ENCODE peak calls at places on chromosome 9, in nine cellular contexts. P is activated CD4-positive, alpha-beta memory T cell treated with anti-CD3 and anti-CD28 coated beads for 36 hours; C is naive thymus-derived CD8-positive, alpha-beta T cell; Q is SJSA1; S is GM03348; G is nucleus accumbens; O is hypothalamus; F is heart left ventricle; V is substantia nigra. Y is an unnamed sample.

GRCh38 chr9:96031366-96031824 is 155.9 kb downstream of the ERCC6L2 start:
- DNase-seq in F (peak; percentile 50), G (no peak), Q (peak; percentile 87), S (no peak), C (no peak), O (no peak), P (no peak), V (no peak), Y (no peak)

GRCh38 chr9:4086119-4087088 is 213.5 kb downstream of the GLIS3 start:
- DNase-seq in V (no peak), Q (no peak), S (no peak), G (no peak), F (peak; percentile 43), C (no peak), O (no peak), P (no peak), Y (no peak)

GRCh38 chr9:23824241-23825142 is 1.5 kb downstream of the ELAVL2 start:
- DNase-seq in F (no peak), V (no peak), S (peak; percentile 18), G (no peak), Q (no peak), C (no peak), P (no peak), O (no peak), Y (peak; percentile 5)

GRCh38 chr9:97847474-97848236 is 5.4 kb upstream of the FOXE1 start:
- DNase-seq in G (no peak), F (no peak), Q (no peak), O (no peak), V (no peak), S (no peak), C (no peak), P (no peak), Y (no peak)

GRCh38 chr9:105187781-105188180 is 56.7 kb upstream of the SLC44A1 start:
- DNase-seq in O (no peak), C (no peak), V (no peak), G (no peak), Q (no peak), F (no peak), P (no peak), S (peak; percentile 76), Y (no peak)

GRCh38 chr9:118482311-118482710 is 778.1 kb downstream of the TLR4 start:
- DNase-seq in F (no peak), C (no peak), O (no peak), Q (no peak), P (no peak), G (no peak), V (no peak), S (no peak), Y (no peak)

GRCh38 chr9:21961569-21961968 is 32.6 kb downstream of the CDKN2A start:
- DNase-seq in F (no peak), G (no peak), S (no peak), O (no peak), Q (no peak), V (no peak), C (no peak), P (no peak), Y (no peak)

GRCh38 chr9:90641868-90642558 is 611 bp downstream of the DIRAS2 start:
- DNase-seq in C (no peak), O (no peak), V (no peak), G (no peak), S (no peak), Q (no peak), F (no peak), P (no peak), Y (peak; percentile 38)

GRCh38 chr9:126206099-126206498 is 120.5 kb upstream of the MVB12B start:
- DNase-seq in F (no peak), V (no peak), O (no peak), G (no peak), P (no peak), Q (no peak), S (no peak), C (no peak), Y (no peak)

GRCh38 chr9:71245651-71246050 is 124.2 kb upstream of the TRPM3 start:
- DNase-seq in S (no peak), F (no peak), G (no peak), O (no peak), P (no peak), C (no peak), V (no peak), Q (no peak), Y (no peak)

GRCh38 chr9:4820172-4820571 is 27.4 kb downstream of the RCL1 start:
- DNase-seq in O (no peak), V (no peak), F (no peak), C (no peak), G (no peak), Q (no peak), S (no peak), P (no peak), Y (no peak)

GRCh38 chr9:28121353-28121752 is 548.1 kb upstream of the C9orf72 start:
- DNase-seq in Q (no peak), C (no peak), P (no peak), F (no peak), S (no peak), G (no peak), V (no peak), O (no peak), Y (no peak)